ENCODE peak calls at places on chromosomes 13 and 19, in nine cellular contexts. F is posterior vena cava; H is NCI-H1092; L is activated naive CD8-positive, alpha-beta T cell treated with anti-CD3 and anti-CD28 coated beads, Interleukin-2, amount 10 ng/mL, durations not matched to agents 7 days and 5 days; V is lower leg skin; K is ELR; I is stimulated activated CD8-positive, alpha-beta memory T cell treated with anti-CD3 and anti-CD28 coated beads, Interleukin-4, amount 100 ng/mL, for 24 hours; Q is cardiac fibroblast; O is skeletal muscle cell. Z is an unnamed sample.

GRCh38 chr19:42184401-42184861 is 33.0 kb downstream of the DEDD2 start:
- DNase-seq in O (peak; percentile 39), K (peak; percentile 86), I (peak; percentile 57), F (peak; percentile 93), Q (peak; percentile 90), H (peak; percentile 75), V (peak; percentile 92), L (peak; percentile 72), Z (peak; percentile 84)

GRCh38 chr13:91962946-91963345 is 564.5 kb downstream of the GPC5 start:
- DNase-seq in F (no peak), I (no peak), K (no peak), Q (no peak), L (no peak), H (no peak), V (no peak), O (no peak), Z (no peak)

GRCh38 chr19:7871280-7871529 is 3.0 kb downstream of the PRR36 start:
- DNase-seq in Q (no peak), L (no peak), I (no peak), K (no peak), H (no peak), V (no peak), O (no peak), F (no peak), Z (no peak)

GRCh38 chr19:8149261-8150094 is at the start of gene FBN3:
- DNase-seq in Q (no peak), K (no peak), I (no peak), O (no peak), F (no peak), L (peak; percentile 42), V (no peak), H (no peak), Z (no peak)

GRCh38 chr13:73717632-73718031 is 416.6 kb downstream of the KLF12 start:
- DNase-seq in O (no peak), H (no peak), L (no peak), V (no peak), K (peak; percentile 41), I (no peak), Q (peak; percentile 64), F (no peak), Z (no peak)

GRCh38 chr19:12555456-12555930 is 4.2 kb upstream of the ZNF564 start:
- DNase-seq in F (no peak), Q (no peak), H (no peak), L (no peak), K (no peak), I (no peak), V (no peak), O (no peak), Z (no peak)

GRCh38 chr19:18847516-18848463 is 16.0 kb downstream of the UPF1 start:
- DNase-seq in H (no peak), I (no peak), F (peak; percentile 89), O (no peak), Q (peak; percentile 67), V (no peak), K (peak; percentile 77), L (no peak), Z (no peak)

GRCh38 chr19:35901854-35902661 is at the start of gene HCST:
- DNase-seq in I (no peak), V (no peak), K (peak; percentile 49), O (no peak), L (peak; percentile 74), F (no peak), Q (peak; percentile 11), H (no peak), Z (no peak)

GRCh38 chr13:30192320-30193093 is 114.8 kb downstream of the KATNAL1 start:
- DNase-seq in O (no peak), H (no peak), I (no peak), L (no peak), K (no peak), Q (no peak), V (no peak), F (no peak), Z (no peak)

GRCh38 chr19:12294308-12295158 is at the start of gene ZNF44:
- DNase-seq in F (peak; percentile 99), O (peak; percentile 69), H (peak; percentile 93), V (peak; percentile 100), K (peak; percentile 97), I (peak; percentile 93), L (peak; percentile 89), Q (peak; percentile 96), Z (peak; percentile 94)

GRCh38 chr13:103386341-103386740 is 320.1 kb upstream of the SLC10A2 start:
- DNase-seq in K (peak; percentile 3), I (no peak), O (peak; percentile 53), V (no peak), H (no peak), F (no peak), L (no peak), Q (peak; percentile 56), Z (no peak)

GRCh38 chr19:33458807-33459206 is 62.8 kb downstream of the PEPD start:
- DNase-seq in V (peak; percentile 60), O (no peak), L (no peak), F (no peak), Q (no peak), H (no peak), K (no peak), I (no peak), Z (no peak)

GRCh38 chr19:56476671-56477428 is at the start of gene ZNF667:
- DNase-seq in K (peak; percentile 56), V (no peak), O (peak; percentile 16), L (no peak), F (peak; percentile 80), I (peak; percentile 11), H (no peak), Q (peak; percentile 61), Z (no peak)

GRCh38 chr13:113500530-113501265 is 10.2 kb upstream of the DCUN1D2 start:
- DNase-seq in V (no peak), F (no peak), I (no peak), H (no peak), L (no peak), O (no peak), Q (no peak), K (no peak), Z (no peak)

GRCh38 chr19:32971012-32971595 is 654 bp downstream of the CEP89 start:
- DNase-seq in K (peak; percentile 3), O (no peak), F (no peak), V (no peak), L (no peak), H (no peak), Q (no peak), I (no peak), Z (no peak)

GRCh38 chr19:7516281-7516862 is 469 bp downstream of the ZNF358 start:
- DNase-seq in F (no peak), I (no peak), L (no peak), K (no peak), V (no peak), H (no peak), O (no peak), Q (no peak), Z (no peak)

Z was measured in HCEC 1CT.